ENCODE peak calls at places on chromosomes 7 and 10, in eight cellular contexts. X, R, E, Q, C, U, A and G are unnamed samples.

GRCh38 chr7:75660566-75661215 is 78.0 kb downstream of the HIP1 start:
- DNase-seq in X (no peak), R (no peak), E (no peak), Q (no peak), C (no peak), U (no peak), A (no peak), G (no peak)

GRCh38 chr7:30478349-30479228 is at the start of gene NOD1:
- DNase-seq in X (peak; percentile 67), R (peak; percentile 76), E (peak; percentile 63), Q (peak; percentile 78), C (peak; percentile 67), U (peak; percentile 44), A (peak; percentile 80), G (peak; percentile 80)

GRCh38 chr10:82887488-82887887 is 1012.5 kb downstream of the NRG3 start:
- DNase-seq in X (no peak), R (no peak), E (no peak), Q (no peak), C (no peak), U (no peak), A (peak; percentile 42), G (no peak)

GRCh38 chr7:118974836-118975235 is 750.3 kb downstream of the ANKRD7 start:
- DNase-seq in X (no peak), R (no peak), E (peak; percentile 0), Q (no peak), C (no peak), U (no peak), A (no peak), G (no peak)

GRCh38 chr10:104548090-104548489 is 93.0 kb upstream of the SORCS3 start:
- DNase-seq in X (no peak), R (no peak), E (peak; percentile 16), Q (no peak), C (no peak), U (no peak), A (no peak), G (no peak)

GRCh38 chr10:27998178-27998953 is 513 bp downstream of the ODAD2 start:
- DNase-seq in X (no peak), R (peak; percentile 56), E (peak; percentile 26), Q (peak; percentile 3), C (peak; percentile 13), U (no peak), A (no peak), G (no peak)

GRCh38 chr10:112132429-112132828 is 51.1 kb downstream of the GPAM start:
- DNase-seq in X (no peak), R (no peak), E (no peak), Q (no peak), C (no peak), U (no peak), A (no peak), G (no peak)

GRCh38 chr7:127885843-127886242 is 145.4 kb downstream of the LRRC4 start:
- DNase-seq in X (no peak), R (no peak), E (peak; percentile 78), Q (no peak), C (peak; percentile 37), U (no peak), A (no peak), G (peak; percentile 41)

GRCh38 chr10:3805791-3806381 is 20.9 kb upstream of the KLF6 start:
- DNase-seq in X (no peak), R (no peak), E (peak; percentile 77), Q (peak; percentile 67), C (no peak), U (peak; percentile 51), A (no peak), G (peak; percentile 20)

GRCh38 chr10:97059006-97059871 is 126.5 kb downstream of the SLIT1 start:
- DNase-seq in X (no peak), R (no peak), E (no peak), Q (no peak), C (no peak), U (no peak), A (no peak), G (no peak)
- TF ChIP-seq CTCF in X (no peak), R (no peak), E (no peak), Q (no peak), C (no peak), U (peak; percentile 27), A (no peak), G (no peak)

DNA sequence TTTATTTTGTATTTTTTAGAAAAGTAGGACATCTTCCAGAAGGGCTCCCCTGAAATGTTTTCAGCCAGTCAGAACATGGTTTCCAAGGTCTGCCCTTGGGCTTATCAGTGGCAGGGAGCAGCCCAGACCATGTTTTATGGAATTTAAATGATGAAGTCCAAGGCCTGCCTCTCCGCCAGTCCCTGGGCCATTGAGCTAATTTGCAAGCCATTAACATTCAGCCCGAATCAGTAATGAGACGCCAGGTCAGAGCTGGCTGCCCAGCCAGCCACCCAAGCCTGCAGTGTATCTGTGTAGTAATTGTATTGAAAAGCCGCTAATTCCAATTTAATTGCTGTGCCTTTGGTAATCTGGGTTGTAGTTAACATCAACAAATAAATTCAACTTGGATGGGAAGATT is 131.4 kb downstream of the PAXIP1 start:
- DNase-seq in X (no peak), R (no peak), E (no peak), Q (no peak), C (no peak), U (no peak), A (no peak), G (no peak)
- H3K9me3 ChIP-seq in X (no peaks in the 10 kb centered on the region), R (no peaks in the 10 kb centered on the region), E (peaks cover 44% of the 10 kb centered on the region), Q (no peaks in the 10 kb centered on the region), C (no peaks in the 10 kb centered on the region), U (no peaks in the 10 kb centered on the region), A (no peaks in the 10 kb centered on the region), G (no peaks in the 10 kb centered on the region)

GRCh38 chr10:5977471-5978370 is at the start of gene IL15RA:
- DNase-seq in X (no peak), R (peak; percentile 49), E (peak; percentile 72), Q (peak; percentile 65), C (peak; percentile 81), U (peak; percentile 39), A (peak; percentile 90), G (peak; percentile 80)
- TF ChIP-seq POLR2A in X (peak; percentile 11), R (no peak), E (no peak), Q (no peak), C (peak; percentile 93), U (no peak), A (no peak), G (peak; percentile 45)

GRCh38 chr10:6445671-6446278 is 134.3 kb downstream of the PRKCQ start:
- DNase-seq in X (no peak), R (peak; percentile 60), E (peak; percentile 28), Q (peak; percentile 60), C (no peak), U (peak; percentile 18), A (peak; percentile 50), G (peak; percentile 55)
- TF ChIP-seq CTCF in X (peak; percentile 32), R (no peak), E (peak; percentile 54), Q (peak; percentile 80), C (peak; percentile 18), U (peak; percentile 74), A (no peak), G (peak; percentile 53)

DNA sequence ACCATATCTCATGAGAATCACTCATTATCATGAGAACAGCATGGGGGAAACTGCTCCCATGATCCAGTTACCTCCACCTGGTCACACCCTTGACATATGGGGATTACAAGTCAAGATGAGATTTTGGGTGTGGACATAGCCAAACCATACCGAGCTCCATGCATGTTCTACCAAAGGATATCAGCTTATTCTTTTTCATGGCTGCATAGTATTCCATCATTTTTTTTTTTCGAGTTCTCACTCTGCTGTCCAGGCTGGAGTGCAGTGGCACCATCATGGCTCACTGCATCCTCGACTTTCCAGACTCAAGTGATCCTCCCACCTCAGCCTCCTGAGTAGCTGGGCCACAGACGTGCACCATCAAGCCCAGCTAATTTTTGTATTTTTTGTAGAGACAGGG is 668.3 kb downstream of the GATA3 start:
- DNase-seq in X (no peak), R (no peak), E (no peak), Q (no peak), C (no peak), U (no peak), A (no peak), G (no peak)
- H3K9me3 ChIP-seq in X (peaks cover 36% of the 10 kb centered on the region), R (no peaks in the 10 kb centered on the region), E (peaks cover 21% of the 10 kb centered on the region), Q (peaks cover 8% of the 10 kb centered on the region), C (no peaks in the 10 kb centered on the region), U (peaks cover 16% of the 10 kb centered on the region), A (peaks cover 28% of the 10 kb centered on the region), G (peaks cover 6% of the 10 kb centered on the region)

DNA sequence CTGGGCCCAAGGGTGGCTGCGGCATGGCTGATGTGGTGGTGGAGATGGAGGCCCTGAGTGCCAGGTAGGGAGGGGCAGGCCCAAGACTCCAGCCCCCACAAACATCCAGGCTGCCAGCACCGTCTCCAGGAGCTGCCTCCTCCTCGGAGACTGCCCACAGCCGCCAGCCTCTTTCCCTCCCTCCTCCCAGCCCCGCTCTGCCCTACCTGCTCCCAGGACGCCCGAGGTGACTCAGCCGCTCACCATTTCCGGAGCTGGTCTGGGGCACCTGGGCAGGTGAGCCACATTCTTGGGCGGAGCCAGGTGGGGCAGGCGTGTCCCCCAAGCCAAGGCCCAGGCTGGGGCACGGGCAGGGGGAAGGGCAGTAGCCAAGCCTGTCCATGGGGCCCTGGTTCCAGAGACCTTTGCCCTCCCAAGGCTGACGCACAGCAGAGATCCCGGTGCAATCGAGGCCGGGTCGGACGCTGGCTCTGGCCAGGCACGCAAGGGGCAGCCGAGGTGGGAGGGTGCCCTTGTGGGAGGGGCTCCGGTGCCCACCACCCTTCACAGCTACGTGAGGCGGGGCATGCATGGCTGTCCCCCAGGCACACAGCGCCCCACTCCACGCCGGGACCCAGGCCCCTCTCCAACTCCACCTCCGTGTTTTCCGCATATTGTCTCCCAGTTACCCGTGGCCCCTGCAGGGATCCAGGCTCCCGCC is 8.8 kb downstream of the ADAP1 start:
- DNase-seq in X (no peak), R (no peak), E (no peak), Q (no peak), C (peak; percentile 88), U (peak; percentile 86), A (peak; percentile 94), G (no peak)
- TF ChIP-seq POLR2A in X (no peak), R (no peak), E (no peak), Q (no peak), C (peak; percentile 93), U (no peak), A (peak; percentile 64), G (no peak)